ENCODE peak calls at places on chromosome 16, in four cellular contexts. K is stomach, G is prostate gland, R is erythroblast. A is an unnamed sample.

GRCh38 chr16:24681793-24682192 is 47.7 kb upstream of the TNRC6A start:
- DNase-seq in K (no peak), G (no peak), R (no peak), A (no peak)

GRCh38 chr16:12573730-12574383 is 229.8 kb downstream of the CPPED1 start:
- DNase-seq in K (peak), G (peak), R (peak), A (peak)

GRCh38 chr16:69089091-69089912 is 16.2 kb upstream of the HAS3 start:
- DNase-seq in R (peak), G (no peak), K (peak), A (no peak)

GRCh38 chr16:57604177-57604576 is 24.3 kb upstream of the ADGRG1 start:
- DNase-seq in R (no peak), K (no peak), G (no peak), A (no peak)

GRCh38 chr16:14307059-14307531 is 236.0 kb downstream of the MRTFB start:
- DNase-seq in R (no peak), K (no peak), G (no peak), A (no peak)

GRCh38 chr16:35182043-35182677 is 1722.7 kb downstream of the TP53TG3F start:
- DNase-seq in G (no peak), K (no peak), R (no peak), A (no peak)

GRCh38 chr16:19115148-19116021 is 1.6 kb downstream of the ITPRIPL2 start:
- DNase-seq in G (no peak), K (no peak), R (no peak), A (no peak)

GRCh38 chr16:84941916-84942315 is 69.4 kb downstream of the ZDHHC7 start:
- DNase-seq in K (no peak), G (no peak), R (no peak), A (peak)

GRCh38 chr16:10565167-10565566 is 15.2 kb downstream of the EMP2 start:
- DNase-seq in G (no peak), R (no peak), K (no peak), A (no peak)

GRCh38 chr16:11799509-11800384 is 2.7 kb upstream of the ZC3H7A start:
- DNase-seq in R (peak), G (no peak), K (no peak), A (no peak)

GRCh38 chr16:19618876-19619275 is 63.4 kb downstream of the VPS35L start:
- DNase-seq in G (no peak), R (no peak), K (no peak), A (no peak)

GRCh38 chr16:73113326-73113720 is 65.4 kb upstream of the ZFHX3 start:
- DNase-seq in K (no peak), R (no peak), G (no peak), A (no peak)

GRCh38 chr16:46427340-46428107 is 193.7 kb downstream of the SHCBP1 start:
- DNase-seq in K (no peak), G (no peak), R (no peak), A (no peak)

GRCh38 chr16:50309527-50310307 is 43.4 kb downstream of the ADCY7 start:
- DNase-seq in R (no peak), G (no peak), K (peak), A (no peak)

GRCh38 chr16:65249768-65250167 is 127.9 kb upstream of the CDH11 start:
- DNase-seq in K (peak), R (no peak), G (no peak), A (no peak)

GRCh38 chr16:9338068-9338467 is 246.6 kb downstream of the HAPSTR1 start:
- DNase-seq in R (no peak), K (no peak), G (no peak), A (no peak)

GRCh38 chr16:27463741-27464662 is 62.0 kb downstream of the IL21R start:
- DNase-seq in G (no peak), R (no peak), K (no peak), A (no peak)

GRCh38 chr16:57096793-57097192 is 4.4 kb downstream of the CPNE2 start:
- DNase-seq in R (no peak), G (no peak), K (no peak), A (no peak)

GRCh38 chr16:72532896-72533295 is 360.9 kb upstream of the PMFBP1 start:
- DNase-seq in G (no peak), R (no peak), K (no peak), A (no peak)

GRCh38 chr16:9437115-9437514 is 345.7 kb downstream of the HAPSTR1 start:
- DNase-seq in R (no peak), G (no peak), K (no peak), A (no peak)

GRCh38 chr16:88449267-88449561 is 3.9 kb upstream of the ZFPM1 start:
- DNase-seq in G (no peak), K (no peak), R (no peak), A (no peak)

GRCh38 chr16:714558-715447 is at the start of gene METRN:
- DNase-seq in K (peak), G (peak), R (peak), A (peak)

GRCh38 chr16:17261197-17261858 is 209.4 kb downstream of the XYLT1 start:
- DNase-seq in R (no peak), K (no peak), G (no peak), A (no peak)

GRCh38 chr16:49200223-49200820 is 81.3 kb downstream of the CBLN1 start:
- DNase-seq in G (no peak), R (no peak), K (no peak), A (no peak)

GRCh38 chr16:85310868-85311585 is 198.8 kb upstream of the CIBAR2 start:
- DNase-seq in K (no peak), G (no peak), R (peak), A (no peak)

GRCh38 chr16:28538733-28539596 is at the start of gene NUPR1:
- DNase-seq in R (no peak), K (peak), G (peak), A (peak)

GRCh38 chr16:24801761-24802302 is 43.9 kb upstream of the SLC5A11 start:
- DNase-seq in K (no peak), G (no peak), R (no peak), A (no peak)

GRCh38 chr16:50279142-50279865 is 13.0 kb downstream of the ADCY7 start:
- DNase-seq in G (no peak), K (peak), R (peak), A (no peak)

GRCh38 chr16:55830658-55831294 is 2.1 kb downstream of the CES1 start:
- DNase-seq in K (no peak), R (no peak), G (no peak), A (no peak)

GRCh38 chr16:50878966-50879615 is 137.2 kb downstream of the CYLD start:
- DNase-seq in K (no peak), G (no peak), R (peak), A (no peak)

GRCh38 chr16:19810817-19811731 is 73.6 kb downstream of the GPRC5B start:
- DNase-seq in K (no peak), R (peak), G (no peak), A (peak)

GRCh38 chr16:56551796-56552738 is 12.8 kb upstream of the MT4 start:
- DNase-seq in K (peak), G (peak), R (no peak), A (no peak)

GRCh38 chr16:17397499-17397891 is 73.3 kb downstream of the XYLT1 start:
- DNase-seq in R (peak), G (no peak), K (peak), A (no peak)

GRCh38 chr16:79707867-79708266 is 107.3 kb upstream of the MAF start:
- DNase-seq in G (no peak), K (peak), R (no peak), A (no peak)

GRCh38 chr16:23432176-23433128 is 20.5 kb downstream of the COG7 start:
- DNase-seq in K (no peak), R (no peak), G (no peak), A (no peak)

GRCh38 chr16:21158208-21159110 is at the start of gene LDAF1:
- DNase-seq in G (peak), K (peak), R (peak), A (peak)

GRCh38 chr16:19288872-19289799 is 3.6 kb downstream of the CLEC19A start:
- DNase-seq in R (no peak), K (no peak), G (no peak), A (no peak)

GRCh38 chr16:50517450-50518252 is 30.5 kb upstream of the NKD1 start:
- DNase-seq in G (no peak), K (peak), R (no peak), A (no peak)

GRCh38 chr16:31183432-31184428 is 3.8 kb downstream of the FUS start:
- DNase-seq in R (no peak), K (no peak), G (no peak), A (no peak)

GRCh38 chr16:81836279-81837054 is 57.4 kb downstream of the PLCG2 start:
- DNase-seq in G (no peak), R (no peak), K (no peak), A (no peak)
- TF ChIP-seq POLR2A in G (no peak), R (no peak), K (no peak), A (no peak)

GRCh38 chr16:70372921-70373550 is 26.3 kb downstream of the DDX19A start:
- DNase-seq in G (no peak), K (no peak), R (no peak), A (no peak)

GRCh38 chr16:70374213-70374612 is 27.5 kb downstream of the DDX19A start:
- DNase-seq in K (no peak), R (no peak), G (no peak), A (no peak)

GRCh38 chr16:70377782-70378181 is 31.1 kb downstream of the DDX19A start:
- DNase-seq in G (no peak), R (no peak), K (no peak), A (no peak)

GRCh38 chr16:70378869-70379493 is 32.3 kb downstream of the DDX19A start:
- DNase-seq in K (no peak), G (no peak), R (no peak), A (no peak)

DNA sequence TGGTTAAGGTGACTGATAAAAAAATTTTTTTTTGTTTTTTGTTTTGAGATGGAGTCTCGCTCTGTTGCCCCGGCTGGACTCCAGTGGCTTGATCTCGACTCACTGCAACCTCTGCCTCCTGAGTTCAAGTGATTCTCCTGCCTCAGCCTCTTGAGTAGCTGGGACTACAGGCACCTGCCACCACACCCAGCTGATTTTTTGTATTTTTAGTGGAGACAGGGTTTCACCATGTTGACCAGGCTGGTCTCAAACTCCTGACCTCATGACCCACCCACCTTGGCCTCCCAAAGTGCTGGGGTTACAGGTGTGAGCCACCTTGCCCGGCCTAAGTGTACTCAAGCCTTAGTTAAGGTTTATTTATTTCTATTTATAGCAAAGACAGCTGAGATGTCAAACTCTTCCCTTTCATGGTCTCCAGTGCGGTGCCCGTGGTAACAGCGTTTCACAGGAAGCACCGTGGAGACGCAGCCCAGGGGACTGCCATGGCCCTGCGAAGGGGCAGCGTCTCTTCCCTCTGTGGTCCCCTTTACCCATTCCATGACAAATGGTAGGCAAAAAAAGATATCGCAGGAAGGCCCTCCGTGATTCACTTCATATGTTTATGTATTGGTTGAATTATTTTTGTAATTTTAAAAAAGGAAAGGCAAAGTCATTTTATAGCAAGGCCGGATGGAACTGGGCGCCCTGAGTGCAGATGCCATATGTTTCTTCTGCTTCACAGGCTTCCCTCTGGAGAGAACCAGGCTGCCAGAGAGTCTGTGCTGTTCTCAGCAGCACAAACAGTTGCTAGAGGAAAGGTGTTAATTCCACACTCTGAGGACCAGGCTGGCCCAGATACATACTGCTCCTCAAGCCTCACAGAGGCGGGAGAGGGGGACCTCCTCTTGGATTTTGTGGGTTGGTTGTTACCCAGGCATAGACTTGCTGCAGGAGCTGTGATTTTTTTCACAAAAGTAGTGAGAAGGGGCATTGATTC is 29.2 kb downstream of the DDX19A start:
- DNase-seq in R (no peak), G (no peak), K (no peak), A (no peak)
- TF ChIP-seq POLR2A in R (no peak), G (no peak), K (no peak), A (no peak)

GRCh38 chr16:83272201-83272600 is 535.6 kb upstream of the HSBP1 start:
- DNase-seq in R (no peak), K (no peak), G (no peak), A (no peak)

GRCh38 chr16:83271123-83271522 is 536.7 kb upstream of the HSBP1 start:
- DNase-seq in K (no peak), G (no peak), R (no peak), A (no peak)

GRCh38 chr16:83268164-83268563 is 539.6 kb upstream of the HSBP1 start:
- DNase-seq in G (no peak), R (no peak), K (no peak), A (no peak)

GRCh38 chr16:83270640-83271039 is 537.1 kb upstream of the HSBP1 start:
- DNase-seq in G (no peak), R (no peak), K (no peak), A (no peak)

GRCh38 chr16:83269541-83269940 is 538.2 kb upstream of the HSBP1 start:
- DNase-seq in K (no peak), R (no peak), G (no peak), A (no peak)
- TF ChIP-seq POLR2A in K (no peak), R (no peak), G (no peak), A (no peak)

GRCh38 chr16:2211923-2212347 is 1.3 kb upstream of the BRICD5 start:
- DNase-seq in R (no peak), G (no peak), K (no peak), A (no peak)
- TF ChIP-seq POLR2A in R (peak), G (no peak), K (no peak), A (no peak)

GRCh38 chr16:81276323-81276722 is 37.8 kb downstream of the BCO1 start:
- DNase-seq in K (no peak), R (no peak), G (no peak), A (no peak)

GRCh38 chr16:81273223-81273940 is 34.9 kb downstream of the BCO1 start:
- DNase-seq in R (no peak), G (no peak), K (no peak), A (no peak)

GRCh38 chr16:81275795-81276194 is 37.3 kb downstream of the BCO1 start:
- DNase-seq in K (peak), G (no peak), R (no peak), A (no peak)

GRCh38 chr16:81277681-81278080 is 37.1 kb upstream of the GAN start:
- DNase-seq in R (no peak), G (peak), K (peak), A (no peak)

GRCh38 chr16:81275064-81275532 is 36.6 kb downstream of the BCO1 start:
- DNase-seq in G (no peak), K (peak), R (no peak), A (no peak)
- TF ChIP-seq POLR2A in G (no peak), K (no peak), R (no peak), A (no peak)

GRCh38 chr16:86668136-86668535 is 89.8 kb downstream of the FOXL1 start:
- DNase-seq in G (no peak), R (no peak), K (no peak), A (no peak)

GRCh38 chr16:86669937-86670772 is 91.8 kb downstream of the FOXL1 start:
- DNase-seq in K (no peak), R (no peak), G (no peak), A (no peak)

GRCh38 chr16:86670835-86671234 is 92.5 kb downstream of the FOXL1 start:
- DNase-seq in K (no peak), G (no peak), R (no peak), A (no peak)

GRCh38 chr16:86671486-86672214 is 93.3 kb downstream of the FOXL1 start:
- DNase-seq in G (no peak), R (no peak), K (no peak), A (no peak)

DNA sequence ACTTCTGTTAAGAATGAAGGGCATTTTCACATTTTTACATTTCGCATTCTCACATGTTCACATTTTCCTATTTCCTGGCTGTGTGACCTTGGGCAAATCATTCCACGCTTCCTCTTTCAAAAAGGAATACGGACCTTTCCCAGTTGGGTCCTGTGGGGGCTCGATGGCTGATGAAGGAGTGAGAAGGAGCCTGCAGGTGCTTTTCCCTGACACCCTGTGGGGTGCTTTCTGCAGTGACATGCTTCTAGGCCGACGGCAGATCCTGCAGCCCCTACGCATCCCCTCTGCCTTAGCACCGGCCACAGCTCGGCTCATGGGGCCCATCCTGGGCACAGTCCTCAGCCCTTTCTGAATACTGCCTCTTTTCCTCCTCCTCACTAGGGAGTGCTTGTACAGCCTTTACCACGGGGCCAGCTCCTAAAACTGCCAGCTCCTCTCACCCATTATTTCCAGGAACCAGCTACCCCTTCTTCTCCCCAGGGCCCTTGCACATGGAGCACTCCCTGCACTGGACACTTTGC is 91.0 kb downstream of the FOXL1 start:
- DNase-seq in R (no peak), G (no peak), K (no peak), A (no peak)
- TF ChIP-seq POLR2A in R (no peak), G (no peak), K (no peak), A (no peak)

GRCh38 chr16:74740795-74741304 is 33.8 kb downstream of the FA2H start:
- DNase-seq in K (peak), R (no peak), G (peak), A (peak)
- TF ChIP-seq POLR2A in K (no peak), R (no peak), G (peak), A (no peak)

GRCh38 chr16:15888072-15888976 is at the start of gene CEP20:
- DNase-seq in K (peak), R (peak), G (peak), A (peak)
- TF ChIP-seq POLR2A in K (no peak), R (peak), G (peak), A (peak)

GRCh38 chr16:76500006-76500405 is 222.8 kb downstream of the CNTNAP4 start:
- DNase-seq in G (no peak), K (no peak), R (no peak), A (no peak)

GRCh38 chr16:76502555-76502954 is 225.4 kb downstream of the CNTNAP4 start:
- DNase-seq in G (no peak), K (no peak), R (no peak), A (no peak)
- TF ChIP-seq POLR2A in G (no peak), K (no peak), R (no peak), A (no peak)

GRCh38 chr16:89701425-89702406 is at the start of gene SPATA2L:
- DNase-seq in R (peak), G (peak), K (peak), A (peak)

GRCh38 chr16:89700649-89701424 is 668 bp downstream of the SPATA2L start:
- DNase-seq in G (peak), K (peak), R (peak), A (no peak)

GRCh38 chr16:89697161-89697615 is 4.3 kb downstream of the SPATA2L start:
- DNase-seq in R (no peak), K (no peak), G (no peak), A (no peak)

GRCh38 chr16:89697616-89698331 is 3.7 kb downstream of the SPATA2L start:
- DNase-seq in R (no peak), K (no peak), G (no peak), A (no peak)

DNA sequence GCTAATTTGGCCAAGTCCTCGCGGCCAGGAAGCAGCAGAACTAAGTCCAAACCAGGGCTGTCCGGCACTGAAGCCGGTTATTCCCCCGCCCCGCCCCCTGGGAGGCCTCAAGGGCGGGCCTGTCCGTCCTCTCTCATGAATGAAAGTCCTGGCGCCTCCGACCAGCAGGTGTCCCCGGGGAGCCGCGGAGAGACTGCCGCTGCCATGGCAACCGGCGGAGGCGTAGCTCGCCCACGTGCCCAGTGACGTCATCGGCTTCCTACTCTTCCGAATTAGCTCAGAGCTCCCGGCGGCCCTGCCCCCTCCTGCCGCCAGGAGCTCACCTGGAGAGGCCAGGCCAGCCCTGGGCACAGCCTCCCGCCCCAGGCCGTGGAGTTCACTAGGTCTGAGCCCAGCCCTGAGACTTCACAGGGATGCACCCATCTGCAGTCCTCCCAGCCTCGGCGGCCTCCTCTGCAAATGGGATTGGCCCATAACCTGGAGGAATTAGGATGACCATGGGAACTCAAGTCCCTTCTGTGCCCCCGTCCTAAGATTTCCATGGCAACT is 1.3 kb downstream of the SPATA2L start:
- DNase-seq in G (peak), K (peak), R (peak), A (peak)
- TF ChIP-seq POLR2A in G (peak), K (no peak), R (no peak), A (peak)

A was measured in H54.